ENCODE peak calls at places on chromosomes 4 and X, in four cellular contexts. One of them, this sample, is unnamed.

GRCh38 chrX:47311857-47312774 is 58.3 kb upstream of the ZNF157 start:
- DNase-seq in endothelial cell: peak
- DNase-seq in HT1080: peak
- DNase-seq in NCI-H2081: no peak
- DNase-seq in this sample: no peak

GRCh38 chr4:159516556-159516955 is 413.7 kb downstream of the RAPGEF2 start:
- DNase-seq in endothelial cell: no peak
- DNase-seq in HT1080: peak
- DNase-seq in NCI-H2081: no peak
- DNase-seq in this sample: no peak

GRCh38 chr4:130099159-130099558 is 1003.2 kb downstream of the C4orf33 start:
- DNase-seq in endothelial cell: no peak
- DNase-seq in HT1080: no peak
- DNase-seq in NCI-H2081: no peak
- DNase-seq in this sample: no peak

GRCh38 chrX:135484636-135485289 is 35.7 kb upstream of the INTS6L start:
- DNase-seq in endothelial cell: peak
- DNase-seq in HT1080: peak
- DNase-seq in NCI-H2081: peak
- DNase-seq in this sample: no peak

GRCh38 chrX:84453351-84454246 is 48.7 kb downstream of the HDX start:
- DNase-seq in endothelial cell: no peak
- DNase-seq in HT1080: no peak
- DNase-seq in NCI-H2081: no peak
- DNase-seq in this sample: no peak

GRCh38 chrX:5176766-5177165 is 1051.9 kb downstream of the NLGN4X start:
- DNase-seq in endothelial cell: no peak
- DNase-seq in HT1080: no peak
- DNase-seq in NCI-H2081: no peak
- DNase-seq in this sample: no peak

GRCh38 chr4:145840801-145841200 is 97.8 kb downstream of the ZNF827 start:
- DNase-seq in endothelial cell: no peak
- DNase-seq in HT1080: no peak
- DNase-seq in NCI-H2081: no peak
- DNase-seq in this sample: no peak

GRCh38 chrX:28498658-28499057 is 88.6 kb upstream of the IL1RAPL1 start:
- DNase-seq in endothelial cell: no peak
- DNase-seq in HT1080: peak
- DNase-seq in NCI-H2081: no peak
- DNase-seq in this sample: no peak

GRCh38 chr4:176123710-176124407 is 58.2 kb downstream of the WDR17 start:
- DNase-seq in endothelial cell: peak
- DNase-seq in HT1080: peak
- DNase-seq in NCI-H2081: peak
- DNase-seq in this sample: no peak